ENCODE peak calls at places on chromosomes 13 and 19, in six cellular contexts. J is activated CD4-positive, alpha-beta memory T cell treated with anti-CD3 and anti-CD28 coated beads, Interleukin-2, amount 10 ng/mL, durations not matched to agents 7 days and 5 days; R is PC-3; M is natural killer cell treated with Interleukin-12 subunit alpha and Interleukin-12 subunit beta and Interleukin-15 and Interleukin-18, amount 100 ng/mL, for 72 hours; H is stimulated activated naive B cell treated with anti-CD40 and anti-IgM and Interleukin-4, amounts not matched to agents 10 μg/mL and 1 μg/mL and 100 μg/mL, for 72 hours; E is fibroblast of mammary gland. K is an unnamed sample.
A peak's percentile ranks its signal among the peaks of the same experiment; 100 is the strongest.

GRCh38 chr19:45117167-45117594 is 24.2 kb downstream of the PPP1R37 start:
- DNase-seq in J (peak; percentile 39), R (no peak), M (peak; percentile 69), H (peak; percentile 75), E (peak; percentile 31), K (no peak)

GRCh38 chr13:48976677-48977625 is 1.2 kb downstream of the FNDC3A start:
- DNase-seq in J (no peak), R (peak; percentile 3), M (no peak), H (no peak), E (peak; percentile 35), K (no peak)

GRCh38 chr13:51259359-51259645 is 37.1 kb downstream of the FAM124A start:
- DNase-seq in J (no peak), R (no peak), M (no peak), H (no peak), E (no peak), K (no peak)

GRCh38 chr13:84574851-84575250 is 692.6 kb upstream of the SLITRK1 start:
- DNase-seq in J (no peak), R (peak; percentile 36), M (no peak), H (no peak), E (peak; percentile 33), K (peak; percentile 2)

GRCh38 chr13:111079375-111079774 is 35.7 kb upstream of the ARHGEF7 start:
- DNase-seq in J (no peak), R (no peak), M (no peak), H (no peak), E (no peak), K (no peak)

GRCh38 chr13:113937497-113938140 is 36.3 kb downstream of the C13orf46 start:
- DNase-seq in J (no peak), R (no peak), M (peak; percentile 47), H (no peak), E (no peak), K (no peak)

GRCh38 chr19:3357362-3357730 is 9.0 kb upstream of the NFIC start:
- DNase-seq in J (no peak), R (no peak), M (peak; percentile 84), H (no peak), E (no peak), K (no peak)

GRCh38 chr19:56270676-56271075 is 1.9 kb upstream of the EDDM13 start:
- DNase-seq in J (no peak), R (peak; percentile 9), M (no peak), H (no peak), E (peak; percentile 25), K (no peak)

GRCh38 chr13:45876781-45877180 is 25.2 kb upstream of the SIAH3 start:
- DNase-seq in J (no peak), R (no peak), M (no peak), H (no peak), E (no peak), K (no peak)

GRCh38 chr19:39917561-39918182 is 16.8 kb downstream of the FCGBP start:
- DNase-seq in J (no peak), R (no peak), M (no peak), H (no peak), E (no peak), K (no peak)

GRCh38 chr13:33318744-33319143 is 33.2 kb upstream of the STARD13 start:
- DNase-seq in J (no peak), R (no peak), M (no peak), H (no peak), E (peak; percentile 15), K (no peak)

GRCh38 chr13:49368688-49369087 is 75.2 kb downstream of the CAB39L start:
- DNase-seq in J (no peak), R (no peak), M (no peak), H (no peak), E (no peak), K (no peak)

GRCh38 chr19:36115453-36116343 is at the start of gene TBCB:
- DNase-seq in J (peak; percentile 90), R (no peak), M (peak; percentile 89), H (no peak), E (peak; percentile 31), K (peak; percentile 67)

GRCh38 chr19:33947565-33947964 is 150.9 kb downstream of the KCTD15 start:
- DNase-seq in J (no peak), R (no peak), M (no peak), H (no peak), E (no peak), K (no peak)

GRCh38 chr19:1247747-1248453 is 483 bp upstream of the MIDN start:
- DNase-seq in J (peak; percentile 75), R (peak; percentile 65), M (peak; percentile 85), H (no peak), E (peak; percentile 65), K (no peak)

GRCh38 chr19:8973501-8974091 is 36.6 kb downstream of the MUC16 start:
- DNase-seq in J (no peak), R (peak; percentile 66), M (no peak), H (no peak), E (no peak), K (peak; percentile 27)

GRCh38 chr13:37681295-37682032 is 82.9 kb upstream of the POSTN start:
- DNase-seq in J (no peak), R (peak; percentile 46), M (no peak), H (no peak), E (peak; percentile 87), K (no peak)

GRCh38 chr13:48437381-48437780 is 24.5 kb upstream of the LPAR6 start:
- DNase-seq in J (no peak), R (no peak), M (no peak), H (no peak), E (peak; percentile 76), K (no peak)

GRCh38 chr13:103694033-103694432 is 627.8 kb upstream of the SLC10A2 start:
- DNase-seq in J (no peak), R (no peak), M (no peak), H (no peak), E (no peak), K (no peak)

GRCh38 chr13:30362869-30363268 is 55.5 kb upstream of the KATNAL1 start:
- DNase-seq in J (no peak), R (no peak), M (no peak), H (no peak), E (peak; percentile 30), K (no peak)

GRCh38 chr13:98717256-98717655 is 35.2 kb downstream of the SLC15A1 start:
- DNase-seq in J (no peak), R (no peak), M (no peak), H (no peak), E (no peak), K (no peak)

GRCh38 chr19:32881766-32882165 is 12.2 kb upstream of the SLC7A9 start:
- DNase-seq in J (no peak), R (no peak), M (no peak), H (no peak), E (no peak), K (no peak)

GRCh38 chr19:16888629-16889371 is at the start of gene F2RL3:
- DNase-seq in J (peak; percentile 44), R (no peak), M (peak; percentile 80), H (peak; percentile 43), E (no peak), K (no peak)

GRCh38 chr19:48858984-48859710 is 9.3 kb downstream of the PLEKHA4 start:
- DNase-seq in J (peak; percentile 84), R (no peak), M (peak; percentile 85), H (peak; percentile 75), E (no peak), K (no peak)

GRCh38 chr19:43639507-43640423 is at the start of gene CADM4:
- DNase-seq in J (peak; percentile 47), R (no peak), M (peak; percentile 60), H (no peak), E (no peak), K (peak; percentile 31)

GRCh38 chr13:22357132-22357531 is 686.3 kb downstream of the FGF9 start:
- DNase-seq in J (peak; percentile 16), R (no peak), M (no peak), H (no peak), E (peak; percentile 16), K (no peak)

GRCh38 chr19:44869728-44870470 is 21.2 kb upstream of the TOMM40 start:
- DNase-seq in J (no peak), R (peak; percentile 27), M (no peak), H (no peak), E (peak; percentile 92), K (no peak)

GRCh38 chr19:47176071-47176626 is 45.5 kb downstream of the SAE1 start:
- DNase-seq in J (no peak), R (no peak), M (no peak), H (no peak), E (peak; percentile 88), K (no peak)

GRCh38 chr19:44356383-44357111 is at the start of gene ZNF112:
- DNase-seq in J (no peak), R (peak; percentile 92), M (no peak), H (peak; percentile 75), E (peak; percentile 91), K (peak; percentile 67)

GRCh38 chr13:114074671-114075315 is 57.6 kb downstream of the RASA3 start:
- DNase-seq in J (no peak), R (no peak), M (peak; percentile 37), H (no peak), E (no peak), K (no peak)

GRCh38 chr19:3211191-3211590 is 13.3 kb upstream of the CELF5 start:
- DNase-seq in J (no peak), R (no peak), M (no peak), H (no peak), E (no peak), K (no peak)

GRCh38 chr19:16497042-16497441 is 848 bp downstream of the C19orf44 start:
- DNase-seq in J (no peak), R (peak; percentile 17), M (no peak), H (no peak), E (peak; percentile 30), K (no peak)